ENCODE peak calls at places on chromosomes 2 and 18, in six cellular contexts. N is mesendoderm, C is neuronal stem cell, L is IMR-90, S is H9, O is mesenchymal stem cell. V is an unnamed sample.
A peak's percentile ranks its signal among the peaks of the same experiment; 100 is the strongest.

GRCh38 chr2:25920326-25920725 is 42.0 kb upstream of the ASXL2 start:
- DNase-seq in S (no peak), C (no peak), N (no peak), O (peak; percentile 89), L (peak; percentile 87), V (no peak)

GRCh38 chr2:47506024-47506423 is 103.1 kb downstream of the MSH2 start:
- DNase-seq in N (no peak), C (no peak), O (no peak), S (no peak), L (no peak), V (no peak)

GRCh38 chr2:6310186-6310909 is 555.4 kb downstream of the CMPK2 start:
- DNase-seq in O (no peak), L (no peak), N (no peak), S (no peak), C (no peak), V (no peak)

GRCh38 chr2:114925296-114926255 is 483.1 kb downstream of the DPP10 start:
- DNase-seq in O (no peak), L (no peak), N (no peak), C (no peak), S (no peak), V (no peak)

GRCh38 chr2:173926875-173927274 is 38.3 kb downstream of the SP3 start:
- DNase-seq in C (no peak), N (no peak), O (no peak), L (no peak), S (no peak), V (no peak)

GRCh38 chr2:78147466-78147865 is 625.3 kb upstream of the LRRTM4 start:
- DNase-seq in O (no peak), L (no peak), S (no peak), C (no peak), N (peak; percentile 1), V (no peak)

GRCh38 chr2:233033672-233034071 is 1.2 kb downstream of the NEU2 start:
- DNase-seq in O (no peak), C (no peak), L (peak; percentile 52), N (no peak), S (no peak), V (no peak)

GRCh38 chr2:126788652-126789051 is 110.0 kb upstream of the TEX51 start:
- DNase-seq in C (no peak), S (no peak), O (no peak), L (no peak), N (no peak), V (no peak)

GRCh38 chr2:168530980-168531379 is 74.9 kb downstream of the CERS6 start:
- DNase-seq in C (no peak), S (no peak), N (no peak), L (peak; percentile 50), O (no peak), V (no peak)

GRCh38 chr2:3449106-3449505 is 69.6 kb downstream of the TRAPPC12 start:
- DNase-seq in O (no peak), S (no peak), C (no peak), N (no peak), L (no peak), V (peak; percentile 20)

GRCh38 chr18:48777026-48777736 is 173.6 kb downstream of the SMAD7 start:
- DNase-seq in N (peak; percentile 82), C (peak; percentile 39), O (peak; percentile 81), S (peak; percentile 86), L (peak; percentile 20), V (peak; percentile 41)
- H2BK15ac ChIP-seq in N (no peak overlapping the region), C (no peak overlapping the region), O (no peak overlapping the region), S (no peak overlapping the region), L (no peak overlapping the region), V (no peak overlapping the region)

DNA sequence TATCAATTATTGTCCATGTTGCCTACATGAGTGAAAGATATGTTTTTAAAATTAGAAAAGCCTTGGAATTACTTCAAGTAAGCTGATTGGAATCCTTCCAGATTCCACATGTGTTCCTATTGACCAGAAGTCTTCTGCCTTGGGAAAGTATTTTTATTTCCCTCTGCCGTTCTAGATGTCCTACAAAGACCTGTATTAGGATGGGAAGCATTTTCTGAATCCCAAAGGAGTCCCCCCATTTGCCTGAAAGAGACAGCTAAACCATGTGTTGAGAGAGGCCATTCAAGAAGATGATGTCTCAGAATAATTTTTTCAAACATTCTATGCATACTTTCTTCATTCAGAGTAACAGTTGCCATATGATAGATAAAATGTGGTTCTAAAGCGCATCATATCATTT is 19.0 kb upstream of the MYO1B start:
- DNase-seq in N (no peak), C (no peak), O (no peak), L (peak; percentile 53), S (no peak), V (no peak)
- H2BK15ac ChIP-seq in N (no peak overlapping the region), C (no peak overlapping the region), O (no peak overlapping the region), L (no peak overlapping the region), S (no peak overlapping the region), V (no peak overlapping the region)

GRCh38 chr18:54222922-54223567 is 1.4 kb downstream of the MBD2 start:
- DNase-seq in C (no peak), N (peak; percentile 37), S (no peak), L (no peak), O (no peak), V (no peak)
- H2BK15ac ChIP-seq in C (no peak overlapping the region), N (no peak overlapping the region), S (no peak overlapping the region), L (no peak overlapping the region), O (no peak overlapping the region), V (no peak overlapping the region)

DNA sequence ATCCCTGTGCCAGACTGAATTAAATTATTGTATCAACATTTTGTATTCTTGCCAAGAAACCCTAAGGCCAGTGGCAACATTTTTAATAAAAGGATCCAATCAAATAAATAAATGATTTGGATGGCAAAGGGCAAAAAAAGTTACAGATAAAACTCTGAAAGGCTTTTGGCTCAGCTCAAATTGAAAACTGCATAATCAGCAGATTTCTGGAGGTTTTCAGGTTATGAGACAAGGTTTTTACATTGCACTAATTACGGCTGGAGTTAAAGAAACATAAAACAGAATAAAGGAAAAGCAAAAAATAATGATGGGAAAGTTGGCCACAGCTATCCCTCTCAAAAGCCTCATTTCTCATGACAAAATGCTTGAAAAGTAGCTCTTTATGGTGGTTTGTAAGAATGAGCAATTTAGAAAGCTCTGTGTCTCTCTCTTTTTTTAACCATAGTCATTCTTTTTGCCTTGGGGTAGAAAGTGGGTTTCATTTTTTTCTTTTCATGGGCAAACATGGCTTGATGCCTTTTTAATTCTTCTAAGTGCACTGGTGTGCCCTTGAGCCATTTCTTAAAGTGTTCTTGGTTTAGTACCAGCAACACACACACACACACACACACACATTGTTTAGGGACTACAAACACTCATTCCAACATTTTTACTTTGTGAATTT is 747.0 kb upstream of the FSHR start:
- DNase-seq in N (no peak), O (no peak), S (no peak), C (no peak), L (no peak), V (no peak)
- H2BK15ac ChIP-seq in N (no peak overlapping the region), O (no peak overlapping the region), S (no peak overlapping the region), C (no peak overlapping the region), L (no peak overlapping the region), V (no peak overlapping the region)

V was measured in H1.